ENCODE peak calls at places on chromosomes 6 and 20, in four cellular contexts. Q is HepG2, R is body of pancreas, V is sigmoid colon. E is an unnamed sample.

GRCh38 chr6:150687508-150687907 is 87.8 kb downstream of the PLEKHG1 start:
- DNase-seq in Q (peak), R (peak), V (no peak), E (no peak)

GRCh38 chr6:105483492-105483891 is 80.6 kb upstream of the PREP start:
- DNase-seq in Q (no peak), R (no peak), V (no peak), E (no peak)

GRCh38 chr6:36130672-36131516 is 581 bp downstream of the MAPK13 start:
- DNase-seq in Q (peak), R (peak), V (peak), E (peak)

GRCh38 chr20:39264506-39265172 is 302.5 kb downstream of the DHX35 start:
- DNase-seq in Q (peak), R (peak), V (peak), E (no peak)

GRCh38 chr6:147304016-147304415 is 99.8 kb downstream of the STXBP5 start:
- DNase-seq in Q (no peak), R (no peak), V (no peak), E (no peak)

GRCh38 chr6:130932956-130933355 is 105.8 kb downstream of the SMLR1 start:
- DNase-seq in Q (no peak), R (no peak), V (no peak), E (no peak)

GRCh38 chr6:47042238-47042843 is at the start of gene ADGRF1:
- DNase-seq in Q (no peak), R (peak), V (no peak), E (no peak)

GRCh38 chr6:167731731-167732422 is 94.8 kb upstream of the AFDN start:
- DNase-seq in Q (no peak), R (no peak), V (peak), E (no peak)

GRCh38 chr20:63177134-63177784 is 38.7 kb downstream of the YTHDF1 start:
- DNase-seq in Q (no peak), R (peak), V (no peak), E (no peak)

DNA sequence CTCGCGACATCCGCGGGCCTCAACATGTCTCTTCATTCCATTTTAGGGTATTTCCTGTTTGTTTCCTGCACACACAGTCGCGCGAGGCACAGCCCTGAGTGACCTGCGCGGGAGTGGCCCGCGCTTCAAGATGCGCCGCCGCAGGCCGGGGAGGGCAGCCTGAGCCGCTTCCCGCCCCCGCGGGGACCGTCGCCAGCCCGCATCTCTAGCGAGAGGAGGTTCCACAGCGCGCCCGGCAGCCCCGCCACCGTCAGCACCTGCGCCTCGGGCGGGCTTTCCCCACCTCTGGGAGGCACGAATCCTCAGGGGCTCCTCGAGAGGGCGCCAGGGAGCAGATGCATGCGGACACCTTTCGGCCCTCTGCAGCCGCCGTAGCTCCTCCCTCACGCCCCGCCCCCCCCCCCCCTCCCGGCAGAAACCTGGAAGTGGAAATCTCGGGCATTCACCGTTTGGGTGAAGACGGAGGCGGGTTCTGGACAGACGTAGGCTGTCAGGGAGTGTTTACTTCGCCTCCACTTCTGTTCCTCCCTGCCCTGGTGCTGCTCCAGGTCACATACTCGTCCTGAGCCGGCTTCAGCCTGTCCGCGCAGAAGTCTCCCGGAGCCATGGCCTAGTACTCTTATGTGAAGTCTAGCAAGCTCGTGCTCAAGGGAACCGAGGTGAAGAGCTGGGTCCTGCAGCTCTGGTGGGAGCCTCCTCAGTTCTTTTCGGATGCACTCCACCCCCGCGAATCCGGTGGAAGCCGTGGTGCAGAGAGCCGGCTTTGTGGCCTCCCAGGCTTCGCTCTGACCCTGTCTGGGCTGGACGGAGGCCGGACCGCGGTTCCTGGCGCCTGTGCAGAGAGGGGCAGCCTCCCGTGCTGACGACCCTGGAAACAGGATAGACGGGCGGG is 880.5 kb upstream of the DEFB115 start:
- DNase-seq in Q (peak), R (peak), V (peak), E (peak)
- TF ChIP-seq POLR2A in Q (peak), R (peak), V (no peak), E (no peak)

GRCh38 chr20:58973179-58973578 is 7.9 kb upstream of the NELFCD start:
- DNase-seq in Q (no peak), R (no peak), V (no peak), E (no peak)
- H3K27ac ChIP-seq in Q (no peak), R (no peak), V (no peak), E (no peak)

DNA sequence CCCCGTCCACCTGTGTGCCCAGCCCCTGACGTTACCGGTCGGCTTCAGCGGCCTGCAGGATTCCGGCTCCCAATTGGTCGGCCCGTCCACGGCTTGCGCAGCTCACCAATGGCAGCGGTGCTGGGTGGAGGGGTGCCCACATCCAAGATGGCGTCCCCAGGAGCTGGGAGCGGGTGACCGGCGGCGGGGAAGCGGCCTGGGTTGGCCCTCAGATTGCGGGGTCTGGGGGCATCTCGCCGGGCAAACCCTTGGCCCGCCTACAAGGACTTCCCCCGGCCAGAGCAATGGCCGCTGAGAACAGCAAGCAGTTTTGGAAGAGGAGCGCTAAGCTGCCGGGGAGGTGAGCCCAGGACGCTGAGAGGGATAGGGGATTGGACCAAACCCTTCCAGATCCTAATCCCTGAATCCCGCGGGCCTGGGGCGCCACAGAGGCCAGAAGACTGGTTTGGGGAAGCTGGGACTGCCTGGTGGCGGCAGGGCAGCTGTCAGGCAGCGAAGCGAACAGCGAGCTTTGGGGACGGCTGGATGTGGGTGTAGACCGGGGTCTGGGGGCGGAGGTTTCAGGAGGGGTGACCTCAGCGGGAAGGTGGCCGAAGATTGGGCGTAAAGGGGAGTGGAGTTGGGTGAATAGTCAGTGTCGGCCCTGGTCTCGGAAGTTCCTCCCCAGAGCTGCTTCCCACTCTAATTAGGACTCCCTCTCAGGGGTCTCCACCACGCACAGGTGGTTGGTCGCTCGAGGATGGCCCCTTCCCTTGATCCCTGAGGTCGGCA is at the start of the genes TBC1D22B and TMEM217:
- DNase-seq in Q (peak), R (peak), V (peak), E (peak)
- TF ChIP-seq POLR2A in Q (peak), R (peak), V (no peak), E (peak)

GRCh38 chr6:152698692-152699091 is 995 bp downstream of the MYCT1 start:
- DNase-seq in Q (no peak), R (no peak), V (no peak), E (no peak)
- H3K27ac ChIP-seq in Q (no peak), R (no peak), V (no peak), E (peak)

GRCh38 chr20:10217517-10218410 is 866 bp upstream of the SNAP25 start:
- DNase-seq in Q (no peak), R (peak), V (peak), E (no peak)
- TF ChIP-seq POLR2A in Q (no peak), R (peak), V (no peak), E (no peak)